ENCODE peak calls at places on chromosomes 1 and 21, in nine cellular contexts. T is adrenal gland; W is heart left ventricle; Z is left lung; Q is vagina; L is CD8-positive, alpha-beta T cell; U is fibroblast of lung; A is cardiac muscle cell; O is OCI-LY7. I is an unnamed sample. For H3K36me3, the result is how much of the 10 kb centered on the place peaks cover.

GRCh38 chr1:245197121-245197520 is 42.3 kb downstream of the KIF26B start:
- DNase-seq in W (no peak), O (no peak), U (no peak), L (no peak), A (no peak), Q (no peak), T (no peak), Z (no peak), I (no peak)

GRCh38 chr1:52294580-52294979 is 71.4 kb downstream of the CC2D1B start:
- DNase-seq in Q (no peak), W (no peak), L (no peak), O (no peak), Z (no peak), U (peak), T (no peak), A (no peak), I (no peak)

GRCh38 chr1:102550729-102551384 is 554.1 kb upstream of the OLFM3 start:
- DNase-seq in L (no peak), W (no peak), A (peak), Q (no peak), Z (no peak), T (peak), O (peak), U (peak), I (no peak)

GRCh38 chr1:89464008-89464407 is 60.6 kb upstream of the LRRC8B start:
- DNase-seq in U (no peak), Q (no peak), W (no peak), Z (no peak), L (no peak), O (no peak), T (no peak), A (no peak), I (no peak)

GRCh38 chr1:11873954-11874562 is 15.3 kb upstream of the NPPB start:
- DNase-seq in Z (peak), W (peak), Q (no peak), T (peak), A (no peak), U (no peak), L (no peak), O (no peak), I (peak)

GRCh38 chr1:159929155-159930051 is 4.1 kb upstream of the TAGLN2 start:
- DNase-seq in L (no peak), Q (no peak), O (no peak), A (no peak), W (no peak), U (no peak), Z (no peak), T (no peak), I (no peak)

GRCh38 chr1:9927259-9927658 is 15.9 kb downstream of the LZIC start:
- DNase-seq in Q (no peak), T (no peak), O (no peak), A (no peak), U (no peak), W (no peak), Z (no peak), L (no peak), I (no peak)

GRCh38 chr1:192566657-192567056 is 8.9 kb upstream of the RGS1 start:
- DNase-seq in Q (no peak), U (no peak), T (no peak), O (no peak), L (no peak), A (no peak), W (no peak), Z (no peak), I (no peak)

GRCh38 chr1:145917595-145917994 is 922 bp downstream of the PEX11B start:
- DNase-seq in Q (no peak), A (no peak), T (no peak), W (no peak), Z (no peak), O (no peak), U (no peak), L (no peak), I (no peak)

GRCh38 chr1:71656902-71657301 is 576.1 kb upstream of the ZRANB2 start:
- DNase-seq in L (no peak), A (no peak), T (no peak), Q (no peak), U (peak), Z (no peak), W (no peak), O (no peak), I (no peak)

GRCh38 chr1:19620786-19621185 is 23.3 kb upstream of the NBL1 start:
- DNase-seq in A (no peak), W (no peak), O (no peak), Q (no peak), Z (no peak), U (peak), L (no peak), T (no peak), I (no peak)

GRCh38 chr1:179146476-179146875 is 64.6 kb downstream of the TOR3A start:
- DNase-seq in O (no peak), U (no peak), L (no peak), Q (no peak), A (no peak), W (no peak), T (no peak), Z (no peak), I (no peak)

GRCh38 chr1:36856126-36856525 is 178.2 kb downstream of the GRIK3 start:
- DNase-seq in W (no peak), O (peak), T (no peak), A (no peak), Z (no peak), L (no peak), U (no peak), Q (no peak), I (no peak)

GRCh38 chr1:221356693-221357092 is 385.2 kb downstream of the DUSP10 start:
- DNase-seq in A (no peak), L (no peak), O (no peak), Z (no peak), W (no peak), Q (no peak), U (no peak), T (no peak), I (no peak)
- TF ChIP-seq CTCF in A (no peak), L (no peak), O (peak), Z (no peak), W (no peak), Q (no peak), U (no peak), T (no peak), I (no peak)

DNA sequence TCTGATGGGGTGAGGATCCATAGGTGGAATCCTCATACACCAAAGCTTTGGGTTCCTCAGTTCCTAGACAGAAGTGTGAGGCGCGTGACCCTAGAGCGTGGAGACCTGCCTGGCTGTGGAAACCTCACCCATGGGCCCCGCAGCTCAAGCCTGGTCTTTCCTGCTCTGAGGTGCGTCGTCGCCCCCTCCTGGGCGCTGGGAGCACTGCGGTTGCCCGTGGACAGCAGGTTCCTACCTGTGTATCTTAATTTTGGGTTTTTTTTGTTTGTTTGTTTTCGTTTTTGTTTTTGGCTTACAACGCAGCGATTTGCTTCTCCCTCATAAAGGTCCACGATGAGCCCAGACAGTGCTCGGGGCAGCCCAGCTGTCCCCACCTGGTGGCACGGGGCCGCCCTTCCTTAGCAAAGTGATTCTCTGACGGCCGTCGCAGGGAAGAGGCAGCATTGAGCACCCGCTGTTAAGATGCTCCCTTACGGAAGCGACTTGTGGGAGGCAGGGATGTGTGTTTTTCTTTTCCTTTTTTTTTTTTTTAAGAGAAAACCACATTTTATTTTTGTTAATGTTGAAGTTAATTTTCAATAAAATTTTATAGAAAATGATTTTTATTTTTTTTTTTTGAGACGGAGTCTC is 36.5 kb upstream of the TRAPPC10 start:
- DNase-seq in U (peak), O (peak), A (peak), Z (peak), W (peak), T (peak), Q (no peak), L (peak), I (peak)
- H3K36me3 ChIP-seq in U (under half), O (under half), A (under half), Z (under half), W (under half), T (under half), Q (under half), L (under half), I (under half)

DNA sequence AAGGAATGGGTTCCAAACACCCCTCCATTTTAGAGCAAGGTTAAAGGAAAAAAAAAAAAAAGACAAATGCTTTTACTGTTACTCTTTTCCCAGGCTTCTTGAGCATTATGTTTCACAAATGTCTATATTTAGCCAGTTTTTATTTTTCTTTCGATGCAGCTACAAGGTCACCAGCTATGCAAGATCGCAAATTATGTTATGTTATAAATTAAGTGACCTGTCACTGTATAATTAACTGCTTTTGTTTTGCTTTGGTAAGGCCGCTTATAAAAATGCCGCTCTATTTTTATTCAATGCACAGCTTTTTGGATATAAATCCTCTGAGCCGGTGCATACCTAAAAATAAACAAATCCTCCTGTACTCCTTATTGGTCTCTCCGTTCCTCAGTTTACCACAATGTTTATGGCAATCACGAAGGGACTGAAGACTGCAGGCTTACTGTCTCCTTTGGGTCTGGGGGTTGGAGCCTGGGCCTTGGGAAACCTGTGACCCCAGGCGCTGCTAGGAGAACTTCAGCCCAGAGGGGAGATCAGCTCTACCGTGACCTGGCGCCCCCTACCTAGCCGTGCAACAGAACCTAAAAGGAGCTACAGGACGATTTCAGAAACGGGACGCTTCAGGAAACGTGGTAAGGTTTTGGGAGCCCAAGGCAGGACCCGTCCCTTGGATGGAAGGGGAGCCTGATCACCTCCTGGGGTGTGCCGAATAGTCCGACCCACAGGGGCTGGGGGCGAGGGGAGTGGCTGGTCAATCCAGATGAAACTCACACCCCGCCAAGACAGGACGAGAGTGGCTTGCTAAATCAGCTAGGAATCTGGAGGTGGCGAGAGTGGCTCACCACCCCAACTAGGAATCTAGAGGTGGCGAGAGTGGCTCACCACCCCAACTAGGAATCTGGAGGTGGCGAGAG is 101.2 kb upstream of the CD55 start:
- DNase-seq in A (no peak), Q (no peak), U (no peak), T (no peak), L (no peak), W (no peak), Z (peak), O (no peak), I (no peak)
- TF ChIP-seq CTCF in A (no peak), Q (no peak), U (no peak), T (no peak), L (no peak), W (no peak), Z (no peak), O (no peak), I (no peak)

GRCh38 chr21:43745772-43746517 is 27.0 kb downstream of the PDXK start:
- DNase-seq in U (no peak), O (no peak), Z (no peak), L (no peak), A (peak), W (no peak), T (no peak), Q (no peak), I (no peak)
- H3K36me3 ChIP-seq in U (under half), O (under half), Z (under half), L (under half), A (under half), W (under half), T (under half), Q (under half), I (half or more)

DNA sequence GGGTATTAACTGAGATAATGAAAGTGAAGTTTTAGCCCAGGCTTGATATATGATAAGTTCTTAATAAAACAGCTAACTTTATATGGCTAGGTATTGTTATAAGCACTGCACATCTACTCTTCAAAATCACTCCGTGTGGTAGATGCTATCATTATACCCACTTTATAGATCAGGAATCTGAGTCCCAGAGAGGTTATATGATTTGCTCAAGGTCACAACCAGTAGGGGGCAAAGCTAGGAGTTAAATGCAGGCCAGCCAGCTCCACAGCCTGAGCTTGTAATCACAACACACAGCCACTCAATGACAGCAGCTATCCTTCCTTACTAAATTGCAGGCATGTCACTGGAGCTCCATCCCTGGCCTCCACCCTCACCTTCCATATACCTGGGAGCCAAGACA is 115.8 kb downstream of the CAPN8 start:
- DNase-seq in L (no peak), A (no peak), O (no peak), T (no peak), Q (no peak), U (no peak), W (no peak), Z (no peak), I (peak)
- TF ChIP-seq CTCF in L (no peak), A (no peak), O (no peak), T (no peak), Q (no peak), U (no peak), W (no peak), Z (no peak), I (no peak)

GRCh38 chr1:165862448-165862847 is 35.0 kb downstream of the UCK2 start:
- DNase-seq in O (peak), W (no peak), Z (no peak), Q (no peak), A (no peak), U (no peak), L (no peak), T (no peak), I (no peak)
- H3K36me3 ChIP-seq in O (under half), W (under half), Z (under half), Q (under half), A (under half), U (under half), L (under half), T (under half), I (under half)

GRCh38 chr1:8739377-8739776 is 78.1 kb downstream of the RERE start:
- DNase-seq in Z (no peak), U (no peak), A (no peak), Q (no peak), L (no peak), T (no peak), W (no peak), O (no peak), I (no peak)
- TF ChIP-seq CTCF in Z (no peak), U (no peak), A (no peak), Q (no peak), L (no peak), T (no peak), W (no peak), O (peak), I (no peak)